ENCODE peak calls at places on chromosomes 11 and 22, in five cellular contexts. One of them, this sample, is unnamed.

GRCh38 chr11:126304457-126305072 is 705 bp downstream of the DCPS start:
- DNase-seq in upper lobe of right lung: no peak
- DNase-seq in cardiac fibroblast: no peak
- DNase-seq in vagina: no peak
- DNase-seq in mucosa of descending colon: peak
- DNase-seq in this sample: no peak

GRCh38 chr11:85810871-85811611 is at the start of gene SYTL2:
- DNase-seq in upper lobe of right lung: peak
- DNase-seq in vagina: no peak
- DNase-seq in mucosa of descending colon: peak
- DNase-seq in cardiac fibroblast: peak
- DNase-seq in this sample: no peak

GRCh38 chr22:29128891-29129643 is 56.2 kb downstream of the KREMEN1 start:
- DNase-seq in vagina: no peak
- DNase-seq in upper lobe of right lung: no peak
- DNase-seq in mucosa of descending colon: no peak
- DNase-seq in cardiac fibroblast: peak
- DNase-seq in this sample: no peak

GRCh38 chr11:92224394-92225205 is at the start of gene FAT3:
- DNase-seq in upper lobe of right lung: peak
- DNase-seq in vagina: no peak
- DNase-seq in cardiac fibroblast: peak
- DNase-seq in mucosa of descending colon: peak
- DNase-seq in this sample: no peak

GRCh38 chr11:118845369-118845768 is 38.3 kb upstream of the CXCR5 start:
- DNase-seq in vagina: no peak
- DNase-seq in cardiac fibroblast: peak
- DNase-seq in upper lobe of right lung: no peak
- DNase-seq in mucosa of descending colon: no peak
- DNase-seq in this sample: no peak

GRCh38 chr11:78759067-78759466 is 184.4 kb upstream of the NARS2 start:
- DNase-seq in cardiac fibroblast: no peak
- DNase-seq in mucosa of descending colon: no peak
- DNase-seq in vagina: no peak
- DNase-seq in upper lobe of right lung: no peak
- DNase-seq in this sample: no peak

GRCh38 chr22:31130873-31131272 is 8.1 kb downstream of the INPP5J start:
- DNase-seq in vagina: no peak
- DNase-seq in upper lobe of right lung: no peak
- DNase-seq in cardiac fibroblast: no peak
- DNase-seq in mucosa of descending colon: no peak
- DNase-seq in this sample: no peak

GRCh38 chr11:105297463-105297862 is 157.9 kb upstream of the CARD18 start:
- DNase-seq in upper lobe of right lung: no peak
- DNase-seq in cardiac fibroblast: peak
- DNase-seq in mucosa of descending colon: no peak
- DNase-seq in vagina: no peak
- DNase-seq in this sample: no peak

GRCh38 chr22:33674357-33674756 is 245.9 kb downstream of the LARGE1 start:
- DNase-seq in cardiac fibroblast: no peak
- DNase-seq in mucosa of descending colon: no peak
- DNase-seq in upper lobe of right lung: no peak
- DNase-seq in vagina: no peak
- DNase-seq in this sample: no peak

GRCh38 chr22:32469799-32470212 is 4.8 kb upstream of the FBXO7 start:
- DNase-seq in vagina: no peak
- DNase-seq in upper lobe of right lung: no peak
- DNase-seq in cardiac fibroblast: peak
- DNase-seq in mucosa of descending colon: no peak
- DNase-seq in this sample: peak

GRCh38 chr22:50445880-50446707 is 28.7 kb downstream of the SBF1 start:
- DNase-seq in upper lobe of right lung: no peak
- DNase-seq in vagina: no peak
- DNase-seq in cardiac fibroblast: no peak
- DNase-seq in mucosa of descending colon: no peak
- DNase-seq in this sample: no peak

GRCh38 chr11:65492387-65492636 is 6.5 kb upstream of the MALAT1 start:
- DNase-seq in mucosa of descending colon: no peak
- DNase-seq in upper lobe of right lung: no peak
- DNase-seq in vagina: no peak
- DNase-seq in cardiac fibroblast: no peak
- DNase-seq in this sample: no peak
- H3K4me3 ChIP-seq in mucosa of descending colon: no peak
- H3K4me3 ChIP-seq in upper lobe of right lung: no peak
- H3K4me3 ChIP-seq in vagina: no peak
- H3K4me3 ChIP-seq in cardiac fibroblast: no peak
- H3K4me3 ChIP-seq in this sample: peak

GRCh38 chr11:1454576-1454975 is 32.0 kb downstream of the MOB2 start:
- DNase-seq in mucosa of descending colon: no peak
- DNase-seq in vagina: no peak
- DNase-seq in upper lobe of right lung: no peak
- DNase-seq in cardiac fibroblast: no peak
- DNase-seq in this sample: no peak

GRCh38 chr11:1452744-1453143 is 33.8 kb downstream of the MOB2 start:
- DNase-seq in mucosa of descending colon: no peak
- DNase-seq in cardiac fibroblast: no peak
- DNase-seq in upper lobe of right lung: no peak
- DNase-seq in vagina: no peak
- DNase-seq in this sample: no peak

GRCh38 chr11:1451781-1452470 is 34.7 kb downstream of the MOB2 start:
- DNase-seq in cardiac fibroblast: no peak
- DNase-seq in vagina: no peak
- DNase-seq in upper lobe of right lung: no peak
- DNase-seq in mucosa of descending colon: no peak
- DNase-seq in this sample: no peak

GRCh38 chr11:1455032-1455762 is 31.4 kb downstream of the MOB2 start:
- DNase-seq in vagina: no peak
- DNase-seq in cardiac fibroblast: no peak
- DNase-seq in upper lobe of right lung: no peak
- DNase-seq in mucosa of descending colon: no peak
- DNase-seq in this sample: no peak

GRCh38 chr11:1453611-1454386 is 32.8 kb downstream of the MOB2 start:
- DNase-seq in mucosa of descending colon: no peak
- DNase-seq in vagina: no peak
- DNase-seq in cardiac fibroblast: no peak
- DNase-seq in upper lobe of right lung: no peak
- DNase-seq in this sample: no peak
- TF ChIP-seq CTCF in mucosa of descending colon: no peak
- TF ChIP-seq CTCF in vagina: no peak
- TF ChIP-seq CTCF in cardiac fibroblast: no peak
- TF ChIP-seq CTCF in upper lobe of right lung: peak
- TF ChIP-seq CTCF in this sample: peak

DNA sequence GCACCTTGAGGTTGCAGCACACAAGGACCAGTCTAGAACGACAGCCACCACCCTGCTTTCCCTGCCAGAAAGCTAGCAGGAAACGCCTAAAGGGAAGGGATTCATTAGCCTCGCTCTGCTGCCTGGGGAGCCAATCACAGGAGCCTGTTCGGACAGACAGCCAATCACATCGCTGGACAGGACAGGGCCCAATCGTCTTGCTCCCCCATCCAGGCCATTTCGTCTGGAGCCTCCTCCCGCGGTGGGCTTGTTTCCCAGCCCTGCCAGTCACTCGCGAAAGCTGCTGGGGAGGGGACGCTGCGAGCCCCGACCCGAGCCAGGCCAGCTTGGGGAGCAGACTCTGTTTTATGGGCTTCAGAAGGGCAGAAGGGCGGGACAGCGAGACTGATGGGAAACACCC is 79.8 kb upstream of the NCAM1 start:
- DNase-seq in upper lobe of right lung: peak
- DNase-seq in vagina: no peak
- DNase-seq in cardiac fibroblast: no peak
- DNase-seq in mucosa of descending colon: peak
- DNase-seq in this sample: no peak
- H3K4me3 ChIP-seq in upper lobe of right lung: peak
- H3K4me3 ChIP-seq in vagina: peak
- H3K4me3 ChIP-seq in cardiac fibroblast: no peak
- H3K4me3 ChIP-seq in mucosa of descending colon: no peak
- H3K4me3 ChIP-seq in this sample: peak

GRCh38 chr22:47452184-47452583 is 689.7 kb downstream of the TBC1D22A start:
- DNase-seq in upper lobe of right lung: no peak
- DNase-seq in vagina: no peak
- DNase-seq in cardiac fibroblast: no peak
- DNase-seq in mucosa of descending colon: no peak
- DNase-seq in this sample: no peak
- TF ChIP-seq CTCF in upper lobe of right lung: peak
- TF ChIP-seq CTCF in vagina: no peak
- TF ChIP-seq CTCF in cardiac fibroblast: peak
- TF ChIP-seq CTCF in mucosa of descending colon: no peak
- TF ChIP-seq CTCF in this sample: peak

DNA sequence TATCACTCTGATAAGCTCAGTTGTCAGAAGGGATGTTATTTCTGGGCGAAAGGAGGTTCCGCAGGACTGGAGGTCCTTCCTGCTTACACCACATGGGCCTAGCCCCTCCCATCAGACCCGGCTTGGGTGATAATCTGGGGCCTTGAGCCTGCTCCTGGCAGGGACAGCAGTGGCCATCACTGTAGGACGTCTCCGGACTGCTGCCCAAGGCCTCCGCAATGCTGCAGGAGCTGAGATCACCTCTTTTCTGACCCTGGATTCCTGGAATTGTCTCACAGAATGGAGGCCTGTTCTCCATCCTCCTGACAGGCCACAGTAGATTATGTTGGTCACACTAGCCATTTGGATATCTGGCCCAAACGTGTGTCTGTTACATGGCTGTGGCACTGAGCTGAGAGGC is 9.2 kb upstream of the BIK start:
- DNase-seq in cardiac fibroblast: no peak
- DNase-seq in mucosa of descending colon: no peak
- DNase-seq in vagina: no peak
- DNase-seq in upper lobe of right lung: no peak
- DNase-seq in this sample: no peak
- H3K4me3 ChIP-seq in cardiac fibroblast: no peak
- H3K4me3 ChIP-seq in mucosa of descending colon: no peak
- H3K4me3 ChIP-seq in vagina: no peak
- H3K4me3 ChIP-seq in upper lobe of right lung: no peak
- H3K4me3 ChIP-seq in this sample: no peak

DNA sequence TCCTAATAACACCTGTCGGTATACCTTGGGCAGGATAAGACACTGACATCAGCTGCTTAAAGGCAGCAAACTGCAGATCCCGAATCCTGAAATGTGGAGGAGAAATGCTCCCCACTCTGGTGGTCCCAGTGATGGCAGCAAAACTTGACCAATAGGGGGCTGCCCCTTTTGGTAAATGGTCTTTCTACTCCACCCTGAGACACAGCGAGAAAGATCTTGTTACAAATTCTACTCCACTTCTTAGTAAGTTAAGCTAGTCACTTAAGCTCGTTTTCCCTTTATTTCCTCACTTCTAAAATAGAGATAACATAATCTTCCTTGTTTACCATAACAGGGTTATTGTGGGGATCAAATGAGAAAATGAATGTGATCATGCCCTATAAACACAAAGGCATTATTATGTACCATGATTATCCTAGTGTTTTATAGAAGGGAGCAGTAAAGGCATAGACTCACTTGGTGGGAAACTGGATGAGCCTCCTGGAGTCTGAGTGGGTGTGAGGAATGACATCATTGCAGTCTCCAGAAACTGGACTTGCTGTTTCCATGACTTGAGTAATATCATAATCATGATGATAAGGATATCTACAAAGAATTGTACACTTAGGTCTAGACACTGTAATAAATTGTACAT is 50.9 kb downstream of the ENDOD1 start:
- DNase-seq in cardiac fibroblast: peak
- DNase-seq in vagina: no peak
- DNase-seq in upper lobe of right lung: no peak
- DNase-seq in mucosa of descending colon: no peak
- DNase-seq in this sample: no peak
- TF ChIP-seq CTCF in cardiac fibroblast: no peak
- TF ChIP-seq CTCF in vagina: no peak
- TF ChIP-seq CTCF in upper lobe of right lung: no peak
- TF ChIP-seq CTCF in mucosa of descending colon: no peak
- TF ChIP-seq CTCF in this sample: no peak

GRCh38 chr11:100442017-100442416 is 245.1 kb upstream of the ARHGAP42 start:
- DNase-seq in vagina: no peak
- DNase-seq in cardiac fibroblast: no peak
- DNase-seq in mucosa of descending colon: no peak
- DNase-seq in upper lobe of right lung: no peak
- DNase-seq in this sample: no peak
- H3K4me3 ChIP-seq in vagina: no peak
- H3K4me3 ChIP-seq in cardiac fibroblast: no peak
- H3K4me3 ChIP-seq in mucosa of descending colon: no peak
- H3K4me3 ChIP-seq in upper lobe of right lung: no peak
- H3K4me3 ChIP-seq in this sample: no peak

DNA sequence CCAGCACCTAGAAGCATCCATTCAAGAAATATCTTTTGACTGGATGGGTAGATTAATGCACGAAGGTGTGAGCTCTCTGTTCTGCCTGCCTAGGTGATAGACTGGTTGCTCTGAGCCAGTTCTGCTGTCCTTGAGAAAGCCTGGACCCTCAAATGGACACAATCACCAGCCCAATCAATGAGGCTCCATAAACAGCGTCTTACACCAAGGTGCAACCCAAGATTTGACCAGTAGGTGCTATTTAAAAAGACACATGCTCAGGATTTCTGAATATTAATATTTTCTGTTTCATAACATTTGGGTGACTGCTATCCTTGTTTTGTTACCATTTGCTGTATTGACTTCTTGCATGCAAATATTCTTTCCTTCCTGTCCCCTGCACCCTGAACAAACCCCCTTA is 39.0 kb downstream of the PAMR1 start:
- DNase-seq in mucosa of descending colon: no peak
- DNase-seq in cardiac fibroblast: peak
- DNase-seq in vagina: no peak
- DNase-seq in upper lobe of right lung: no peak
- DNase-seq in this sample: no peak
- TF ChIP-seq CTCF in mucosa of descending colon: no peak
- TF ChIP-seq CTCF in cardiac fibroblast: peak
- TF ChIP-seq CTCF in vagina: no peak
- TF ChIP-seq CTCF in upper lobe of right lung: no peak
- TF ChIP-seq CTCF in this sample: no peak

DNA sequence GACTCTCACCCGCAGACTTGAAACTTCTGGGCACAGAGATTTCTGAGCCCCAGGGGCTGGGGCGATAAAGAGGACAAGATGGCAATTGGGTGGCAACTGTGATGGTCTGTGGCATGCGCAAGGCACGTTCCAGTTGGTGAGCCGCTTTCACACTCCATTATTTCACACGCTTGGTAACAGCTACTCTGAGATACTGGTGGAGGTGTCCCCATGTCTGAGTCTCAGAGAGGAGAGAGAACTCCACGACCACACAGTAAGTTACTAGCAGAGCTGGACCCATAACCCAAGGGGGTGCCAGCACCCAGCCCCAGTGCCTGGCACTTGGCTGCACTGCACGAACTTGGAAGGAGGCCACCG is 6.0 kb upstream of the KCNJ4 start:
- DNase-seq in cardiac fibroblast: no peak
- DNase-seq in upper lobe of right lung: no peak
- DNase-seq in mucosa of descending colon: peak
- DNase-seq in vagina: no peak
- DNase-seq in this sample: no peak
- H3K4me3 ChIP-seq in cardiac fibroblast: no peak
- H3K4me3 ChIP-seq in upper lobe of right lung: no peak
- H3K4me3 ChIP-seq in mucosa of descending colon: no peak
- H3K4me3 ChIP-seq in vagina: peak
- H3K4me3 ChIP-seq in this sample: peak

This sample was measured in epithelial cell of proximal tubule.